ENCODE peak calls at places on chromosomes 16 and 17, in six cellular contexts. One of them, this sample, is unnamed.

GRCh38 chr17:61250335-61250890 is 149.2 kb upstream of the TBX2 start:
- DNase-seq in right lobe of liver: no peak
- DNase-seq in GM12891: no peak
- DNase-seq in Peyer's patch: no peak
- DNase-seq in lower leg skin: no peak
- DNase-seq in IMR-90: peak; percentile 85
- DNase-seq in this sample: no peak

GRCh38 chr16:68707341-68708152 is 29.5 kb upstream of the CDH1 start:
- DNase-seq in right lobe of liver: no peak
- DNase-seq in GM12891: no peak
- DNase-seq in Peyer's patch: no peak
- DNase-seq in lower leg skin: peak; percentile 46
- DNase-seq in IMR-90: no peak
- DNase-seq in this sample: peak; percentile 91

GRCh38 chr16:30052671-30053372 is 12.7 kb upstream of the ALDOA start:
- DNase-seq in right lobe of liver: peak; percentile 96
- DNase-seq in GM12891: peak; percentile 94
- DNase-seq in Peyer's patch: peak; percentile 82
- DNase-seq in lower leg skin: peak; percentile 90
- DNase-seq in IMR-90: peak; percentile 88
- DNase-seq in this sample: peak; percentile 85

GRCh38 chr17:56868716-56869115 is 34.8 kb downstream of the DGKE start:
- DNase-seq in right lobe of liver: no peak
- DNase-seq in GM12891: no peak
- DNase-seq in Peyer's patch: no peak
- DNase-seq in lower leg skin: no peak
- DNase-seq in IMR-90: no peak
- DNase-seq in this sample: no peak

GRCh38 chr16:8998114-8998513 is 34.4 kb upstream of the USP7 start:
- DNase-seq in right lobe of liver: no peak
- DNase-seq in GM12891: no peak
- DNase-seq in Peyer's patch: no peak
- DNase-seq in lower leg skin: no peak
- DNase-seq in IMR-90: peak; percentile 54
- DNase-seq in this sample: no peak

GRCh38 chr17:57004944-57005579 is 27.1 kb downstream of the SCPEP1 start:
- DNase-seq in right lobe of liver: no peak
- DNase-seq in GM12891: peak; percentile 35
- DNase-seq in Peyer's patch: peak; percentile 77
- DNase-seq in lower leg skin: no peak
- DNase-seq in IMR-90: no peak
- DNase-seq in this sample: no peak

GRCh38 chr17:39726617-39727016 is 3.7 kb downstream of the MIEN1 start:
- DNase-seq in right lobe of liver: no peak
- DNase-seq in GM12891: no peak
- DNase-seq in Peyer's patch: no peak
- DNase-seq in lower leg skin: no peak
- DNase-seq in IMR-90: no peak
- DNase-seq in this sample: no peak

GRCh38 chr17:37488607-37489196 is 989 bp upstream of the DUSP14 start:
- DNase-seq in right lobe of liver: peak; percentile 59
- DNase-seq in GM12891: peak; percentile 24
- DNase-seq in Peyer's patch: peak; percentile 65
- DNase-seq in lower leg skin: peak; percentile 85
- DNase-seq in IMR-90: peak; percentile 97
- DNase-seq in this sample: peak; percentile 92

GRCh38 chr16:80509872-80510271 is 30.9 kb upstream of the DYNLRB2 start:
- DNase-seq in right lobe of liver: no peak
- DNase-seq in GM12891: no peak
- DNase-seq in Peyer's patch: no peak
- DNase-seq in lower leg skin: no peak
- DNase-seq in IMR-90: no peak
- DNase-seq in this sample: no peak

GRCh38 chr17:50920891-50921595 is 54.9 kb upstream of the TOB1 start:
- DNase-seq in right lobe of liver: no peak
- DNase-seq in GM12891: no peak
- DNase-seq in Peyer's patch: no peak
- DNase-seq in lower leg skin: no peak
- DNase-seq in IMR-90: no peak
- DNase-seq in this sample: no peak

GRCh38 chr17:50918071-50918932 is 52.1 kb upstream of the TOB1 start:
- DNase-seq in right lobe of liver: no peak
- DNase-seq in GM12891: no peak
- DNase-seq in Peyer's patch: no peak
- DNase-seq in lower leg skin: no peak
- DNase-seq in IMR-90: no peak
- DNase-seq in this sample: no peak

GRCh38 chr17:50920041-50920410 is 53.9 kb upstream of the TOB1 start:
- DNase-seq in right lobe of liver: no peak
- DNase-seq in GM12891: no peak
- DNase-seq in Peyer's patch: no peak
- DNase-seq in lower leg skin: no peak
- DNase-seq in IMR-90: no peak
- DNase-seq in this sample: no peak

GRCh38 chr17:50918933-50919296 is 52.8 kb upstream of the TOB1 start:
- DNase-seq in right lobe of liver: no peak
- DNase-seq in GM12891: no peak
- DNase-seq in Peyer's patch: no peak
- DNase-seq in lower leg skin: no peak
- DNase-seq in IMR-90: peak; percentile 35
- DNase-seq in this sample: no peak

GRCh38 chr17:50919321-50920040 is 53.3 kb upstream of the TOB1 start:
- DNase-seq in right lobe of liver: peak; percentile 98
- DNase-seq in GM12891: peak; percentile 90
- DNase-seq in Peyer's patch: peak; percentile 34
- DNase-seq in lower leg skin: peak; percentile 73
- DNase-seq in IMR-90: peak; percentile 82
- DNase-seq in this sample: peak; percentile 99
- TF ChIP-seq POLR2A in right lobe of liver: peak; percentile 41
- TF ChIP-seq POLR2A in GM12891: no peak
- TF ChIP-seq POLR2A in Peyer's patch: no peak
- TF ChIP-seq POLR2A in lower leg skin: no peak
- TF ChIP-seq POLR2A in IMR-90: no peak
- TF ChIP-seq POLR2A in this sample: peak; percentile 35

GRCh38 chr17:64506201-64506575 is at the start of gene DDX5:
- DNase-seq in right lobe of liver: peak; percentile 98
- DNase-seq in GM12891: peak; percentile 83
- DNase-seq in Peyer's patch: peak; percentile 97
- DNase-seq in lower leg skin: peak; percentile 96
- DNase-seq in IMR-90: peak; percentile 94
- DNase-seq in this sample: peak; percentile 86
- TF ChIP-seq POLR2A in right lobe of liver: peak; percentile 95
- TF ChIP-seq POLR2A in GM12891: peak; percentile 100
- TF ChIP-seq POLR2A in Peyer's patch: peak; percentile 99
- TF ChIP-seq POLR2A in lower leg skin: peak; percentile 98
- TF ChIP-seq POLR2A in IMR-90: peak; percentile 99
- TF ChIP-seq POLR2A in this sample: peak; percentile 98

GRCh38 chr17:42312035-42312284 is 23.7 kb downstream of the STAT5A start:
- DNase-seq in right lobe of liver: no peak
- DNase-seq in GM12891: no peak
- DNase-seq in Peyer's patch: no peak
- DNase-seq in lower leg skin: no peak
- DNase-seq in IMR-90: no peak
- DNase-seq in this sample: no peak

GRCh38 chr17:42313773-42314566 is 25.7 kb downstream of the STAT5A start:
- DNase-seq in right lobe of liver: no peak
- DNase-seq in GM12891: no peak
- DNase-seq in Peyer's patch: no peak
- DNase-seq in lower leg skin: peak; percentile 32
- DNase-seq in IMR-90: no peak
- DNase-seq in this sample: no peak

GRCh38 chr17:42311240-42312034 is 23.1 kb downstream of the STAT5A start:
- DNase-seq in right lobe of liver: peak; percentile 95
- DNase-seq in GM12891: no peak
- DNase-seq in Peyer's patch: peak; percentile 60
- DNase-seq in lower leg skin: peak; percentile 91
- DNase-seq in IMR-90: peak; percentile 94
- DNase-seq in this sample: no peak

GRCh38 chr17:42313389-42313772 is 25.1 kb downstream of the STAT5A start:
- DNase-seq in right lobe of liver: no peak
- DNase-seq in GM12891: no peak
- DNase-seq in Peyer's patch: no peak
- DNase-seq in lower leg skin: no peak
- DNase-seq in IMR-90: no peak
- DNase-seq in this sample: no peak

GRCh38 chr17:42312285-42313130 is 24.2 kb downstream of the STAT5A start:
- DNase-seq in right lobe of liver: peak; percentile 87
- DNase-seq in GM12891: peak; percentile 73
- DNase-seq in Peyer's patch: peak; percentile 84
- DNase-seq in lower leg skin: peak; percentile 77
- DNase-seq in IMR-90: peak; percentile 81
- DNase-seq in this sample: no peak
- TF ChIP-seq POLR2A in right lobe of liver: no peak
- TF ChIP-seq POLR2A in GM12891: no peak
- TF ChIP-seq POLR2A in Peyer's patch: no peak
- TF ChIP-seq POLR2A in lower leg skin: no peak
- TF ChIP-seq POLR2A in IMR-90: no peak
- TF ChIP-seq POLR2A in this sample: no peak

GRCh38 chr17:80261895-80262279 is 1.2 kb downstream of the RNF213 start:
- DNase-seq in right lobe of liver: no peak
- DNase-seq in GM12891: no peak
- DNase-seq in Peyer's patch: no peak
- DNase-seq in lower leg skin: no peak
- DNase-seq in IMR-90: no peak
- DNase-seq in this sample: no peak

GRCh38 chr17:80259642-80260535 is 763 bp upstream of the RNF213 start:
- DNase-seq in right lobe of liver: peak; percentile 77
- DNase-seq in GM12891: peak; percentile 79
- DNase-seq in Peyer's patch: peak; percentile 64
- DNase-seq in lower leg skin: peak; percentile 37
- DNase-seq in IMR-90: peak; percentile 65
- DNase-seq in this sample: peak; percentile 91

GRCh38 chr17:80262291-80262690 is 1.6 kb downstream of the RNF213 start:
- DNase-seq in right lobe of liver: no peak
- DNase-seq in GM12891: no peak
- DNase-seq in Peyer's patch: no peak
- DNase-seq in lower leg skin: no peak
- DNase-seq in IMR-90: no peak
- DNase-seq in this sample: no peak

GRCh38 chr17:80260791-80261158 is at the start of gene RNF213:
- DNase-seq in right lobe of liver: peak; percentile 75
- DNase-seq in GM12891: peak; percentile 68
- DNase-seq in Peyer's patch: peak; percentile 61
- DNase-seq in lower leg skin: no peak
- DNase-seq in IMR-90: no peak
- DNase-seq in this sample: peak; percentile 68

GRCh38 chr17:80261159-80261894 is 675 bp downstream of the RNF213 start:
- DNase-seq in right lobe of liver: peak; percentile 72
- DNase-seq in GM12891: no peak
- DNase-seq in Peyer's patch: peak; percentile 75
- DNase-seq in lower leg skin: peak; percentile 69
- DNase-seq in IMR-90: peak; percentile 32
- DNase-seq in this sample: peak; percentile 41
- TF ChIP-seq POLR2A in right lobe of liver: no peak
- TF ChIP-seq POLR2A in GM12891: no peak
- TF ChIP-seq POLR2A in Peyer's patch: no peak
- TF ChIP-seq POLR2A in lower leg skin: no peak
- TF ChIP-seq POLR2A in IMR-90: no peak
- TF ChIP-seq POLR2A in this sample: no peak

This sample was measured in H54.